ENCODE peak calls at places on chromosomes 13 and 19, in six cellular contexts. One of them, this sample, is unnamed.

GRCh38 chr19:17843908-17844490 is 3.8 kb downstream of the JAK3 start:
- DNase-seq in breast epithelium: no peak
- DNase-seq in esophagus squamous epithelium: no peak
- DNase-seq in suprapubic skin: no peak
- DNase-seq in right lobe of liver: no peak
- DNase-seq in heart left ventricle: no peak
- DNase-seq in this sample: no peak

GRCh38 chr19:9709305-9709704 is 34.4 kb upstream of the ZNF562 start:
- DNase-seq in breast epithelium: no peak
- DNase-seq in esophagus squamous epithelium: no peak
- DNase-seq in suprapubic skin: no peak
- DNase-seq in right lobe of liver: no peak
- DNase-seq in heart left ventricle: no peak
- DNase-seq in this sample: no peak

GRCh38 chr19:38172001-38172400 is 52.0 kb downstream of the DPF1 start:
- DNase-seq in breast epithelium: no peak
- DNase-seq in esophagus squamous epithelium: no peak
- DNase-seq in suprapubic skin: no peak
- DNase-seq in right lobe of liver: no peak
- DNase-seq in heart left ventricle: peak
- DNase-seq in this sample: no peak

GRCh38 chr19:50365434-50366306 is at the start of gene NAPSA:
- DNase-seq in breast epithelium: no peak
- DNase-seq in esophagus squamous epithelium: no peak
- DNase-seq in suprapubic skin: no peak
- DNase-seq in right lobe of liver: no peak
- DNase-seq in heart left ventricle: no peak
- DNase-seq in this sample: no peak

GRCh38 chr13:85277753-85278152 is 521.5 kb downstream of the SLITRK6 start:
- DNase-seq in breast epithelium: no peak
- DNase-seq in esophagus squamous epithelium: no peak
- DNase-seq in suprapubic skin: no peak
- DNase-seq in right lobe of liver: no peak
- DNase-seq in heart left ventricle: no peak
- DNase-seq in this sample: no peak

GRCh38 chr13:53200075-53200474 is 171.5 kb downstream of the OLFM4 start:
- DNase-seq in breast epithelium: no peak
- DNase-seq in esophagus squamous epithelium: no peak
- DNase-seq in suprapubic skin: no peak
- DNase-seq in right lobe of liver: no peak
- DNase-seq in heart left ventricle: no peak
- DNase-seq in this sample: no peak

GRCh38 chr19:18437481-18438330 is at the start of gene ISYNA1:
- DNase-seq in breast epithelium: peak
- DNase-seq in esophagus squamous epithelium: no peak
- DNase-seq in suprapubic skin: no peak
- DNase-seq in right lobe of liver: no peak
- DNase-seq in heart left ventricle: peak
- DNase-seq in this sample: no peak

GRCh38 chr13:106367361-106367781 is 168.1 kb downstream of the EFNB2 start:
- DNase-seq in breast epithelium: no peak
- DNase-seq in esophagus squamous epithelium: no peak
- DNase-seq in suprapubic skin: no peak
- DNase-seq in right lobe of liver: no peak
- DNase-seq in heart left ventricle: no peak
- DNase-seq in this sample: no peak

GRCh38 chr13:75481176-75482069 is 546 bp downstream of the TBC1D4 start:
- DNase-seq in breast epithelium: no peak
- DNase-seq in esophagus squamous epithelium: no peak
- DNase-seq in suprapubic skin: peak
- DNase-seq in right lobe of liver: peak
- DNase-seq in heart left ventricle: peak
- DNase-seq in this sample: peak

GRCh38 chr13:101661839-101662238 is 209.4 kb downstream of the ITGBL1 start:
- DNase-seq in breast epithelium: no peak
- DNase-seq in esophagus squamous epithelium: no peak
- DNase-seq in suprapubic skin: no peak
- DNase-seq in right lobe of liver: no peak
- DNase-seq in heart left ventricle: no peak
- DNase-seq in this sample: no peak

GRCh38 chr13:44292545-44292944 is 81.1 kb upstream of the SERP2 start:
- DNase-seq in breast epithelium: no peak
- DNase-seq in esophagus squamous epithelium: no peak
- DNase-seq in suprapubic skin: no peak
- DNase-seq in right lobe of liver: no peak
- DNase-seq in heart left ventricle: no peak
- DNase-seq in this sample: no peak

GRCh38 chr19:41328818-41329220 is 18.8 kb downstream of the CCDC97 start:
- DNase-seq in breast epithelium: no peak
- DNase-seq in esophagus squamous epithelium: no peak
- DNase-seq in suprapubic skin: no peak
- DNase-seq in right lobe of liver: no peak
- DNase-seq in heart left ventricle: no peak
- DNase-seq in this sample: no peak

GRCh38 chr19:10763399-10763798 is 45.5 kb downstream of the DNM2 start:
- DNase-seq in breast epithelium: no peak
- DNase-seq in esophagus squamous epithelium: no peak
- DNase-seq in suprapubic skin: no peak
- DNase-seq in right lobe of liver: no peak
- DNase-seq in heart left ventricle: no peak
- DNase-seq in this sample: no peak

GRCh38 chr19:10763828-10764339 is 46.0 kb downstream of the DNM2 start:
- DNase-seq in breast epithelium: no peak
- DNase-seq in esophagus squamous epithelium: no peak
- DNase-seq in suprapubic skin: no peak
- DNase-seq in right lobe of liver: no peak
- DNase-seq in heart left ventricle: no peak
- DNase-seq in this sample: no peak

GRCh38 chr19:10764340-10764894 is 46.5 kb downstream of the DNM2 start:
- DNase-seq in breast epithelium: no peak
- DNase-seq in esophagus squamous epithelium: no peak
- DNase-seq in suprapubic skin: no peak
- DNase-seq in right lobe of liver: peak
- DNase-seq in heart left ventricle: no peak
- DNase-seq in this sample: no peak

GRCh38 chr19:10761443-10762242 is 43.8 kb downstream of the DNM2 start:
- DNase-seq in breast epithelium: no peak
- DNase-seq in esophagus squamous epithelium: no peak
- DNase-seq in suprapubic skin: no peak
- DNase-seq in right lobe of liver: no peak
- DNase-seq in heart left ventricle: no peak
- DNase-seq in this sample: no peak

DNA sequence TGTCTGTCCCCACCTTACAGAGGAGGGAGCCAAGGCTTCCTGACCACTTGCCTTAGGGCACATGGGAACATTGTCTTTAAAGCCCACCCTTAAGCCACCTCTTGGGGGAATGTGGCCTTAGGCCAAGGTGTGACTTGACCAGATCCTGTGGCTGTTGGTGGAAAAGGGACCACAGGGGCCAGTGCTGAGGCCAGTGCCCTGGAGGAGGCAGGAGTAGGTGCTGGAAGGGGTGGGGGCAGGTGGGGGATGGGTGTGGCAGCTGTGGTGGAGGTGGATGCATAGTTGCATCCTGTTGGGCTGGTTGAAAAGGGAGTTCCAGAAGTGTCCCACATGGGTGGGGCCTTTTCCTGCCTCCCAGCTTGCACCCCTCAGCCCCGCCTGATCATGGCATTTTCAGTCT is 44.8 kb downstream of the DNM2 start:
- DNase-seq in breast epithelium: no peak
- DNase-seq in esophagus squamous epithelium: no peak
- DNase-seq in suprapubic skin: no peak
- DNase-seq in right lobe of liver: no peak
- DNase-seq in heart left ventricle: peak
- DNase-seq in this sample: no peak
- H3K27ac ChIP-seq in breast epithelium: no peak
- H3K27ac ChIP-seq in esophagus squamous epithelium: peak
- H3K27ac ChIP-seq in suprapubic skin: peak
- H3K27ac ChIP-seq in right lobe of liver: no peak
- H3K27ac ChIP-seq in heart left ventricle: peak
- H3K27ac ChIP-seq in this sample: peak

GRCh38 chr13:49213997-49214916 is 5.9 kb upstream of the MLNR start:
- DNase-seq in breast epithelium: no peak
- DNase-seq in esophagus squamous epithelium: no peak
- DNase-seq in suprapubic skin: no peak
- DNase-seq in right lobe of liver: no peak
- DNase-seq in heart left ventricle: no peak
- DNase-seq in this sample: no peak

GRCh38 chr13:49217962-49218492 is 2.1 kb upstream of the MLNR start:
- DNase-seq in breast epithelium: no peak
- DNase-seq in esophagus squamous epithelium: no peak
- DNase-seq in suprapubic skin: no peak
- DNase-seq in right lobe of liver: no peak
- DNase-seq in heart left ventricle: no peak
- DNase-seq in this sample: no peak

GRCh38 chr13:49213539-49213938 is 6.6 kb upstream of the MLNR start:
- DNase-seq in breast epithelium: no peak
- DNase-seq in esophagus squamous epithelium: no peak
- DNase-seq in suprapubic skin: no peak
- DNase-seq in right lobe of liver: no peak
- DNase-seq in heart left ventricle: no peak
- DNase-seq in this sample: no peak

GRCh38 chr13:49216334-49216733 is 3.8 kb upstream of the MLNR start:
- DNase-seq in breast epithelium: no peak
- DNase-seq in esophagus squamous epithelium: no peak
- DNase-seq in suprapubic skin: no peak
- DNase-seq in right lobe of liver: no peak
- DNase-seq in heart left ventricle: no peak
- DNase-seq in this sample: no peak

DNA sequence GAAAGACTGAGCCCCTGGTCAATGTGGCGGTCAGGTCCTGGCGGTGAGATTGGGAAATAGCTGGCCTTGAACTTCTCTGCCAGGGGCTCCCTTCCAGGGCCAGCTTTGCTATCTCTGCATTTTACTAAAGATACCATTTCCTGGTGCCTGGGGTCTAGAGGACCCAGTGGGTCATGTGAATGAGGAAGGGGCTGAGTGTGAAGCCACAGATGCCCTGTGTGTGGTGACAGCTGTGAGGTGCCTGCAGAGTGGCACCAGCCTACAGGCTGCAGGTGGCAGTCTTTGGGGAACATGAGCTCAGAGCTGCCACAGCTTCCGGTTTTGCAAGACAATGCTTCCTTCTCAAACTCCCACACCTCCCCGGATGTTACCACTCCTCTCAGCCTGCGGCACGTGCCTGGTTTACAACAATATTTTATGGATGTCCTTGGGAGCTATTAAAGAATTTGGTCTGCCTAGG is 5.2 kb upstream of the MLNR start:
- DNase-seq in breast epithelium: no peak
- DNase-seq in esophagus squamous epithelium: no peak
- DNase-seq in suprapubic skin: no peak
- DNase-seq in right lobe of liver: peak
- DNase-seq in heart left ventricle: peak
- DNase-seq in this sample: peak
- TF ChIP-seq POLR2A in breast epithelium: no peak
- TF ChIP-seq POLR2A in esophagus squamous epithelium: no peak
- TF ChIP-seq POLR2A in suprapubic skin: no peak
- TF ChIP-seq POLR2A in right lobe of liver: no peak
- TF ChIP-seq POLR2A in heart left ventricle: no peak
- TF ChIP-seq POLR2A in this sample: no peak

GRCh38 chr19:13978306-13978705 is 26.0 kb downstream of the DCAF15 start:
- DNase-seq in breast epithelium: peak
- DNase-seq in esophagus squamous epithelium: no peak
- DNase-seq in suprapubic skin: peak
- DNase-seq in right lobe of liver: peak
- DNase-seq in heart left ventricle: peak
- DNase-seq in this sample: peak

GRCh38 chr19:13979686-13980085 is 26.4 kb downstream of the RFX1 start:
- DNase-seq in breast epithelium: no peak
- DNase-seq in esophagus squamous epithelium: no peak
- DNase-seq in suprapubic skin: no peak
- DNase-seq in right lobe of liver: no peak
- DNase-seq in heart left ventricle: no peak
- DNase-seq in this sample: no peak

GRCh38 chr19:13977803-13978202 is 25.5 kb downstream of the DCAF15 start:
- DNase-seq in breast epithelium: no peak
- DNase-seq in esophagus squamous epithelium: no peak
- DNase-seq in suprapubic skin: no peak
- DNase-seq in right lobe of liver: no peak
- DNase-seq in heart left ventricle: no peak
- DNase-seq in this sample: no peak

GRCh38 chr19:13979224-13979623 is 26.9 kb downstream of the RFX1 start:
- DNase-seq in breast epithelium: no peak
- DNase-seq in esophagus squamous epithelium: no peak
- DNase-seq in suprapubic skin: no peak
- DNase-seq in right lobe of liver: no peak
- DNase-seq in heart left ventricle: no peak
- DNase-seq in this sample: no peak

DNA sequence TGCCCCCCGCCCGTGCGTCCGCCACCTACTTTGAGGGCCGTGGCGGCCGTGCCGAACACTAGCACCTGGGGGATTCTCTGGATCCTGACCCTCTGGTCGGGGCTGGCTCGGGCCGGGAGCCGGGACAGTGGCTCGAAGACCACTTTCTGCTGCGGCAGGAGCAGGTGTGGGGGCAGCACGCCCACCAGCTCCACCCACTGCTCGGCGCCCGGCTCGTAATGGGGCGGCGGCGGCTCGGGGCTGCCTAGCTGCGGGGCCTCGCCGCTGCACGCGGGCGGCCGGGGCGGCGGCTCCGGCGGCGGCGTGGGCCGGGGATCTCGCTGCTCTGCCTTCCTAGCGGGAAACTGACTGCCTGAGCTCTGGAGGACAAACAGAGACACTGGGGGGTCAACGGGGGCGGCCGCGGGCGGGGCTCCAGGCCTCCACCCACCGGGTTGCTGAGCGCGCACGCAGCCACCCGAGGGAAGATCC is 26.4 kb downstream of the DCAF15 start:
- DNase-seq in breast epithelium: no peak
- DNase-seq in esophagus squamous epithelium: no peak
- DNase-seq in suprapubic skin: no peak
- DNase-seq in right lobe of liver: no peak
- DNase-seq in heart left ventricle: no peak
- DNase-seq in this sample: no peak
- H3K4me3 ChIP-seq in breast epithelium: peak
- H3K4me3 ChIP-seq in esophagus squamous epithelium: peak
- H3K4me3 ChIP-seq in suprapubic skin: peak
- H3K4me3 ChIP-seq in right lobe of liver: peak
- H3K4me3 ChIP-seq in heart left ventricle: peak
- H3K4me3 ChIP-seq in this sample: peak

GRCh38 chr13:113474179-113474578 is 16.3 kb downstream of the DCUN1D2 start:
- DNase-seq in breast epithelium: peak
- DNase-seq in esophagus squamous epithelium: no peak
- DNase-seq in suprapubic skin: no peak
- DNase-seq in right lobe of liver: no peak
- DNase-seq in heart left ventricle: peak
- DNase-seq in this sample: no peak

GRCh38 chr13:113469582-113469981 is 16.3 kb upstream of the ADPRHL1 start:
- DNase-seq in breast epithelium: no peak
- DNase-seq in esophagus squamous epithelium: no peak
- DNase-seq in suprapubic skin: no peak
- DNase-seq in right lobe of liver: no peak
- DNase-seq in heart left ventricle: no peak
- DNase-seq in this sample: no peak

GRCh38 chr13:113472355-113473025 is 18.0 kb downstream of the DCUN1D2 start:
- DNase-seq in breast epithelium: no peak
- DNase-seq in esophagus squamous epithelium: no peak
- DNase-seq in suprapubic skin: no peak
- DNase-seq in right lobe of liver: no peak
- DNase-seq in heart left ventricle: no peak
- DNase-seq in this sample: no peak

GRCh38 chr13:113470073-113470472 is 16.8 kb upstream of the ADPRHL1 start:
- DNase-seq in breast epithelium: no peak
- DNase-seq in esophagus squamous epithelium: no peak
- DNase-seq in suprapubic skin: no peak
- DNase-seq in right lobe of liver: no peak
- DNase-seq in heart left ventricle: no peak
- DNase-seq in this sample: no peak

GRCh38 chr13:113471844-113472243 is 18.6 kb upstream of the ADPRHL1 start:
- DNase-seq in breast epithelium: no peak
- DNase-seq in esophagus squamous epithelium: no peak
- DNase-seq in suprapubic skin: no peak
- DNase-seq in right lobe of liver: no peak
- DNase-seq in heart left ventricle: no peak
- DNase-seq in this sample: no peak
- H3K27ac ChIP-seq in breast epithelium: no peak
- H3K27ac ChIP-seq in esophagus squamous epithelium: peak
- H3K27ac ChIP-seq in suprapubic skin: no peak
- H3K27ac ChIP-seq in right lobe of liver: no peak
- H3K27ac ChIP-seq in heart left ventricle: peak
- H3K27ac ChIP-seq in this sample: no peak

This sample was measured in tibial nerve.